ENCODE peak calls at places on chromosome 1, in four cellular contexts. P, U, J and V are unnamed samples.

GRCh38 chr1:115317101-115318012 is 20.7 kb downstream of the NGF start:
- DNase-seq in P (no peak), U (peak; percentile 59), J (no peak), V (no peak)

GRCh38 chr1:234065794-234066447 is 161.4 kb downstream of the SLC35F3 start:
- DNase-seq in P (peak; percentile 90), U (peak; percentile 70), J (peak; percentile 85), V (peak; percentile 40)

GRCh38 chr1:36913523-36914060 is 120.7 kb downstream of the GRIK3 start:
- DNase-seq in P (peak; percentile 42), U (no peak), J (no peak), V (no peak)

GRCh38 chr1:167819849-167820683 is 93.9 kb downstream of the ADCY10 start:
- DNase-seq in P (peak; percentile 82), U (peak; percentile 92), J (peak; percentile 93), V (no peak)

GRCh38 chr1:103129796-103130195 is 21.5 kb upstream of the COL11A1 start:
- DNase-seq in P (no peak), U (no peak), J (no peak), V (no peak)

GRCh38 chr1:154407866-154408777 is 3.0 kb downstream of the IL6R start:
- DNase-seq in P (no peak), U (no peak), J (no peak), V (peak; percentile 74)

GRCh38 chr1:20356850-20357459 is 66.3 kb downstream of the VWA5B1 start:
- DNase-seq in P (no peak), U (no peak), J (no peak), V (no peak)

GRCh38 chr1:47767741-47768100 is 229.5 kb downstream of the TRABD2B start:
- DNase-seq in P (no peak), U (no peak), J (no peak), V (no peak)

DNA sequence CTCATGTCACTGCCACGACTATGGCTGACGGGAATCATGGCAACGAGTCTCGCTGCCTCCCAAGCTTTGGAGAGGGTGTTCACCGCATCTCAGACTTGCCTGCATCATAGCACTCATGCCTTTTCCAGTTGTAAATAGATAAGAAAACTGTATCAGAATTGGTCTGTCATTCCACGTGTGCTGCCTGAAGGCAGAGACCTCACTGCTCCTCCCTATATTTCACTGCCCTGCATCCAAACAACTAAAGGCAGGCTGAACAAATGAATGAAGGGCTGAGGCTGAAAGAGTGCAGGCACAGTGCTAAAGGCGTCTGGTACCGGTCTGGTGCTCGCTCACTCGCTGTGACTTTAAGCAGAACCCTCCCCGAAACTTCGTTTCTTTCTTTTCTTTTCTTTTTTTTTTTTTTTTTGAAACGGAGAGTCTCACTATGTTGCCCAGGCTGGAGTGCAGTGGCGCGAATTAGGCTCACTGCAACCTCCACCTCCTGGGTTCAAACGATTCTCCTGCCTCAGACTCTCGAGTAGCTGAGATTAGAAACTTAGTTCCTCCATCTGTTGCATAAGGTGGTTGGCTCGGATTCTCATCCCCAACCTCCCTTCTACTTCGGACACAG is 542 bp downstream of the EIF2B3 start:
- DNase-seq in P (no peak), U (no peak), J (peak; percentile 57), V (no peak)
- TF ChIP-seq FOXJ3 in P (no peak), U (no peak), J (no peak), V (no peak)

GRCh38 chr1:62841587-62842169 is 57.7 kb downstream of the ATG4C start:
- DNase-seq in P (no peak), U (peak; percentile 52), J (peak; percentile 71), V (peak; percentile 54)
- TF ChIP-seq FOXJ3 in P (no peak), U (no peak), J (no peak), V (no peak)

GRCh38 chr1:182181167-182181572 is 119.7 kb upstream of the ZNF648 start:
- DNase-seq in P (no peak), U (no peak), J (no peak), V (no peak)
- TF ChIP-seq FOXJ3 in P (no peak), U (no peak), J (no peak), V (no peak)

GRCh38 chr1:211843507-211844298 is 13.1 kb upstream of the LPGAT1 start:
- DNase-seq in P (no peak), U (no peak), J (no peak), V (no peak)

GRCh38 chr1:211842518-211842917 is 12.0 kb upstream of the LPGAT1 start:
- DNase-seq in P (no peak), U (no peak), J (no peak), V (no peak)

GRCh38 chr1:211839106-211839505 is 8.5 kb upstream of the LPGAT1 start:
- DNase-seq in P (no peak), U (no peak), J (no peak), V (no peak)

GRCh38 chr1:211843018-211843417 is 12.5 kb upstream of the LPGAT1 start:
- DNase-seq in P (no peak), U (no peak), J (no peak), V (no peak)
- TF ChIP-seq FOXJ3 in P (no peak), U (no peak), J (no peak), V (no peak)